ENCODE peak calls at places on chromosomes 6 and 20, in four cellular contexts. One of them, this sample, is unnamed.

GRCh38 chr20:57274846-57275245 is 8.4 kb upstream of the BMP7 start:
- DNase-seq in HepG2: no peak
- DNase-seq in HCT116: no peak
- DNase-seq in K562: no peak
- DNase-seq in this sample: no peak

GRCh38 chr6:158818580-158819212 is 472 bp downstream of the EZR start:
- DNase-seq in HepG2: peak; percentile 54
- DNase-seq in HCT116: no peak
- DNase-seq in K562: peak; percentile 63
- DNase-seq in this sample: no peak

GRCh38 chr6:39108041-39108839 is 6.7 kb downstream of the SAYSD1 start:
- DNase-seq in HepG2: no peak
- DNase-seq in HCT116: no peak
- DNase-seq in K562: no peak
- DNase-seq in this sample: no peak

GRCh38 chr20:37816003-37816402 is 86.9 kb upstream of the VSTM2L start:
- DNase-seq in HepG2: no peak
- DNase-seq in HCT116: no peak
- DNase-seq in K562: no peak
- DNase-seq in this sample: no peak

GRCh38 chr6:122789862-122790739 is 1.0 kb downstream of the SMPDL3A start:
- DNase-seq in HepG2: no peak
- DNase-seq in HCT116: no peak
- DNase-seq in K562: peak; percentile 46
- DNase-seq in this sample: peak; percentile 18

GRCh38 chr6:22668717-22669116 is 99.4 kb downstream of the HDGFL1 start:
- DNase-seq in HepG2: no peak
- DNase-seq in HCT116: no peak
- DNase-seq in K562: no peak
- DNase-seq in this sample: no peak

GRCh38 chr6:160955508-160956295 is 35.9 kb upstream of the MAP3K4 start:
- DNase-seq in HepG2: no peak
- DNase-seq in HCT116: no peak
- DNase-seq in K562: peak; percentile 46
- DNase-seq in this sample: no peak

GRCh38 chr6:135909737-135910387 is 58.4 kb downstream of the PDE7B start:
- DNase-seq in HepG2: peak; percentile 70
- DNase-seq in HCT116: peak; percentile 76
- DNase-seq in K562: peak; percentile 58
- DNase-seq in this sample: no peak

GRCh38 chr6:118012944-118013343 is 105.9 kb downstream of the SLC35F1 start:
- DNase-seq in HepG2: peak; percentile 10
- DNase-seq in HCT116: no peak
- DNase-seq in K562: no peak
- DNase-seq in this sample: no peak

GRCh38 chr20:19757973-19758887 is at the start of gene RIN2:
- DNase-seq in HepG2: peak; percentile 86
- DNase-seq in HCT116: peak; percentile 21
- DNase-seq in K562: no peak
- DNase-seq in this sample: peak; percentile 66

GRCh38 chr20:44073675-44074071 is 113.3 kb downstream of the JPH2 start:
- DNase-seq in HepG2: no peak
- DNase-seq in HCT116: no peak
- DNase-seq in K562: no peak
- DNase-seq in this sample: no peak

GRCh38 chr20:58598271-58599015 is 52.6 kb upstream of the STX16 start:
- DNase-seq in HepG2: no peak
- DNase-seq in HCT116: no peak
- DNase-seq in K562: no peak
- DNase-seq in this sample: no peak

GRCh38 chr6:72890671-72891070 is 268.8 kb downstream of the KCNQ5 start:
- DNase-seq in HepG2: no peak
- DNase-seq in HCT116: no peak
- DNase-seq in K562: no peak
- DNase-seq in this sample: no peak

GRCh38 chr20:41570552-41570951 is 47.6 kb downstream of the CHD6 start:
- DNase-seq in HepG2: no peak
- DNase-seq in HCT116: no peak
- DNase-seq in K562: no peak
- DNase-seq in this sample: no peak

GRCh38 chr6:15987569-15987968 is 141.3 kb upstream of the MYLIP start:
- DNase-seq in HepG2: no peak
- DNase-seq in HCT116: no peak
- DNase-seq in K562: peak; percentile 70
- DNase-seq in this sample: no peak

GRCh38 chr20:46293084-46293483 is 15.2 kb downstream of the CDH22 start:
- DNase-seq in HepG2: peak; percentile 51
- DNase-seq in HCT116: no peak
- DNase-seq in K562: peak; percentile 47
- DNase-seq in this sample: no peak

GRCh38 chr20:20734475-20734948 is 22.1 kb upstream of the RALGAPA2 start:
- DNase-seq in HepG2: no peak
- DNase-seq in HCT116: no peak
- DNase-seq in K562: no peak
- DNase-seq in this sample: no peak

GRCh38 chr20:4684837-4685413 is 36.8 kb upstream of the PRND start:
- DNase-seq in HepG2: peak; percentile 63
- DNase-seq in HCT116: peak; percentile 40
- DNase-seq in K562: no peak
- DNase-seq in this sample: no peak

GRCh38 chr20:34045294-34045693 is 51.6 kb downstream of the RALY start:
- DNase-seq in HepG2: peak; percentile 73
- DNase-seq in HCT116: no peak
- DNase-seq in K562: peak; percentile 39
- DNase-seq in this sample: no peak

DNA sequence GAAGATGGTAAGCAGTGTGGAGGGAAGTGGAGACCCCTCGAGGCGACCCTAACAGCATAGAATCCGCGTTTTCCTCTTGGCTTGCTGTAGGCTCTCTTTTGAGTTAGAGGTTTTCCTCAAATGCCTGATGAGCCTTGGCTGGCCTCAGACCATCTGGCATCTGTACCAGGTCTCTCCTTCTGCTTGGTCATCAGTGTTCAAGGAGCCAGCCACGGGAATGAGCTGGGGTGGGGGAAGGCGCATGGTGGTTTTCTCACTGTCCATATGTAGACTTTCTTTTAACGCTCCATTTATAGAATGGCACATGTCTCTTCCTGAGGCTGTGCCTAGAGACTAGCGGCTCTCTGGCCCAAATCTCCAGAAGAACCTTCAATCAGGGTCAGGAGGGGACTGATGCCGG is 8.1 kb upstream of the GUCA1A start:
- DNase-seq in HepG2: no peak
- DNase-seq in HCT116: no peak
- DNase-seq in K562: no peak
- DNase-seq in this sample: no peak
- TF ChIP-seq TCF7L2 in HepG2: no peak
- TF ChIP-seq TCF7L2 in HCT116: no peak
- TF ChIP-seq TCF7L2 in K562: no peak
- TF ChIP-seq TCF7L2 in this sample: no peak

GRCh38 chr20:29299811-29300578 is 1957.5 kb upstream of the DEFB115 start:
- DNase-seq in HepG2: no peak
- DNase-seq in HCT116: no peak
- DNase-seq in K562: no peak
- DNase-seq in this sample: no peak

GRCh38 chr20:29298759-29299613 is 1958.5 kb upstream of the DEFB115 start:
- DNase-seq in HepG2: no peak
- DNase-seq in HCT116: no peak
- DNase-seq in K562: no peak
- DNase-seq in this sample: no peak

GRCh38 chr20:29298271-29298590 is 1959.2 kb upstream of the DEFB115 start:
- DNase-seq in HepG2: no peak
- DNase-seq in HCT116: no peak
- DNase-seq in K562: no peak
- DNase-seq in this sample: no peak

GRCh38 chr20:29296256-29297230 is 1960.9 kb upstream of the DEFB115 start:
- DNase-seq in HepG2: no peak
- DNase-seq in HCT116: no peak
- DNase-seq in K562: no peak
- DNase-seq in this sample: no peak

GRCh38 chr20:29297411-29298270 is 1959.8 kb upstream of the DEFB115 start:
- DNase-seq in HepG2: no peak
- DNase-seq in HCT116: no peak
- DNase-seq in K562: no peak
- DNase-seq in this sample: no peak
- H3K9me3 ChIP-seq in HepG2: peaks cover 67% of the 10 kb centered on the region
- H3K9me3 ChIP-seq in HCT116: no peaks in the 10 kb centered on the region
- H3K9me3 ChIP-seq in K562: no peaks in the 10 kb centered on the region
- H3K9me3 ChIP-seq in this sample: no peaks in the 10 kb centered on the region

GRCh38 chr20:22562620-22563019 is 21.8 kb downstream of the FOXA2 start:
- DNase-seq in HepG2: no peak
- DNase-seq in HCT116: no peak
- DNase-seq in K562: no peak
- DNase-seq in this sample: no peak
- TF ChIP-seq TCF7L2 in HepG2: no peak
- TF ChIP-seq TCF7L2 in HCT116: no peak
- TF ChIP-seq TCF7L2 in K562: no peak
- TF ChIP-seq TCF7L2 in this sample: no peak

GRCh38 chr6:131937703-131938631 is 13.2 kb downstream of the CCN2 start:
- DNase-seq in HepG2: peak; percentile 100
- DNase-seq in HCT116: no peak
- DNase-seq in K562: no peak
- DNase-seq in this sample: no peak
- H3K9me3 ChIP-seq in HepG2: no peaks in the 10 kb centered on the region
- H3K9me3 ChIP-seq in HCT116: no peaks in the 10 kb centered on the region
- H3K9me3 ChIP-seq in K562: no peaks in the 10 kb centered on the region
- H3K9me3 ChIP-seq in this sample: no peaks in the 10 kb centered on the region

GRCh38 chr6:108105584-108105983 is 31.0 kb upstream of the OSTM1 start:
- DNase-seq in HepG2: no peak
- DNase-seq in HCT116: no peak
- DNase-seq in K562: no peak
- DNase-seq in this sample: no peak

GRCh38 chr6:108097882-108098281 is 23.3 kb upstream of the OSTM1 start:
- DNase-seq in HepG2: no peak
- DNase-seq in HCT116: no peak
- DNase-seq in K562: no peak
- DNase-seq in this sample: no peak

GRCh38 chr6:108102965-108103364 is 28.4 kb upstream of the OSTM1 start:
- DNase-seq in HepG2: no peak
- DNase-seq in HCT116: no peak
- DNase-seq in K562: no peak
- DNase-seq in this sample: no peak

DNA sequence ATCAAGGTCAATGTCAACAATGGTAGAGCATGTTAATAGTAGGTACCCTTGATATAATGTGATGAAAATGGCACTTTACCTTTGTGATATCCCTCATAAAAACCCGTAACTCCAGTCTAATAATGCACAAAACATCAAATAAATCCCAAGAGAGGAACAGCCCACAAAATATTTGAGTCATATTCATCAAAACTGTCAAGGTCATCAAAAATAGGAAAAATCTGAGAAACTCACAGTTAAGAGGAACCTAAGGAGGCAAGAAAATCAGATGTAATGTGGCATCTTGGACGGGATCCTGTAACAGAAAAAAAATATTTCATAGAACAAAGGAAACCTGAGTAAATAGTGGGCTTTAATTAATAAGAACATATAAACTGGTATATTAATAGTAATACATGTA is 25.5 kb upstream of the OSTM1 start:
- DNase-seq in HepG2: no peak
- DNase-seq in HCT116: no peak
- DNase-seq in K562: no peak
- DNase-seq in this sample: no peak
- TF ChIP-seq TCF7L2 in HepG2: no peak
- TF ChIP-seq TCF7L2 in HCT116: no peak
- TF ChIP-seq TCF7L2 in K562: no peak
- TF ChIP-seq TCF7L2 in this sample: no peak

DNA sequence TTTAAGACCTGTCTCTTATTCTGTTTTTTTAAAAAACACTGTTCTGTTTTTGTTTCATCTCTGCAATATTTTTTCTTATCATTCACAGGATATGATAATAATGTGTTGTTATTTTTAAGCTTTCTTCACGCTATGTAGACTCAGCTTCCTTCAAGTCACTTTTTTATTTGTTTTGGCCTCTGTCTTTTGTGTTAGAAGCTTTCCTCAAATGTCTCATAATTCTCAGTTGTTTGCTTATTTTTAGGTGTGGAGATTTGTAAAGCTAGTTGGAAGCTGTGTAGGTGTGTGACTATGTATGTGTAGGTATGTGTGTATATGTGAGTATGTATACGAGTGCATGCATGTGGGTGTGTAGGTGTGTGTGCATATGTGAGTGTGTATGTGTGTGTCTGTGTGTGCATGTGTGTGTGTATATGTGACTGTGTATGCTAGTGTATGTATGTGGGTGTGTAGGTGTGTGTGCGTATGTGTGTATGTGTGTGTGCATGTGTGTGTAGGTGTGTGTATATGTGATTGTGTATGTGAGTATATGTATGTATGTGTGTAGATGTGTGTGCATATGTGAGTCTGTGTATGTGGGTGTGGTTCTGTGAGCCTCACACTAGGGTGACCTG is 16.3 kb upstream of the VEGFA start:
- DNase-seq in HepG2: no peak
- DNase-seq in HCT116: no peak
- DNase-seq in K562: no peak
- DNase-seq in this sample: no peak
- H3K9me3 ChIP-seq in HepG2: no peaks in the 10 kb centered on the region
- H3K9me3 ChIP-seq in HCT116: no peaks in the 10 kb centered on the region
- H3K9me3 ChIP-seq in K562: no peaks in the 10 kb centered on the region
- H3K9me3 ChIP-seq in this sample: no peaks in the 10 kb centered on the region

DNA sequence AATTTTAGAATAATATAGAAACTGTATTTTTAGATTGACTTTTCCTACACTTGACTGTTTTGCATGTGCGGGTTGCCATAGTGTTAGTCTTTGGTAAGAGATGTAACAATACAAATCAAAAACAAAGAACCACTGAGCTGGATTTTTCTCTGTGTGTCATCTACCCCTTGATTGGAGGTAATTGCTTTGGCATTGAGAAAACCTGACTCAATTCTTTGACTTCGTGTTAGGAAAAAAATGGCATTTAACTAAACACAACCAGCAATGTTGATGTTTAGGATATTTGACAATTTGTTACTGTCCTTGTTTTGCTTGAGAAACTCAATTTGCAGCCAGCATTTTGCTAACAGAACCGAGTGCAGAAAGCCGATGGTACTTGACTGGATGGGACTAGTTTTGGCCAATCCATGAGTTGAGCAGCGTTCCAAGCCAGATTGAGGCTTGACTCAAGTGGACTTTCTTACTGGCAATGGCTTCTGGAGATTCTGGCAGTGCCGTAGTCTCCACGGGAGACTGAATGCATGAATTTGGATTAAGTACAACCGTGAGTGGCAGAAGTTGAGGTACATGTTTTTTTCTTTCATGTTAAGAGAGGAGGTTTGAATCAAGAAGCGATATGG is 17.1 kb downstream of the TPBG start:
- DNase-seq in HepG2: no peak
- DNase-seq in HCT116: no peak
- DNase-seq in K562: no peak
- DNase-seq in this sample: no peak
- TF ChIP-seq TCF7L2 in HepG2: no peak
- TF ChIP-seq TCF7L2 in HCT116: no peak
- TF ChIP-seq TCF7L2 in K562: no peak
- TF ChIP-seq TCF7L2 in this sample: no peak

This sample was measured in Panc1.